ENCODE peak calls at places on chromosomes 2 and 18, in nine cellular contexts. G is breast epithelium, R is GM12865, H is transverse colon, N is Calu3, F is GM06990, K is omental fat pad, P is HT-29, L is memory B cell. O is an unnamed sample.

GRCh38 chr2:202185816-202186221 is 52.6 kb downstream of the SUMO1 start:
- DNase-seq in F (no peak), N (peak; percentile 24), K (no peak), R (no peak), G (no peak), L (no peak), P (peak; percentile 12), H (no peak), O (no peak)

GRCh38 chr2:115427436-115427835 is 985.0 kb downstream of the DPP10 start:
- DNase-seq in L (no peak), G (no peak), R (no peak), P (no peak), K (no peak), H (no peak), N (no peak), F (no peak), O (no peak)

GRCh38 chr2:73700111-73700510 is 37.0 kb downstream of the TPRKB start:
- DNase-seq in L (no peak), N (no peak), P (no peak), K (no peak), G (no peak), H (peak; percentile 37), F (no peak), R (no peak), O (no peak)

GRCh38 chr2:168663993-168664392 is 138.4 kb upstream of the NOSTRIN start:
- DNase-seq in H (no peak), G (no peak), K (no peak), L (no peak), R (no peak), P (no peak), N (no peak), F (no peak), O (no peak)

GRCh38 chr2:51158236-51158635 is 126.3 kb upstream of the NRXN1 start:
- DNase-seq in H (no peak), F (no peak), G (no peak), L (no peak), N (no peak), K (no peak), P (no peak), R (no peak), O (no peak)

GRCh38 chr2:31666878-31667277 is 86.1 kb upstream of the SRD5A2 start:
- DNase-seq in K (no peak), G (no peak), R (no peak), P (no peak), H (no peak), L (no peak), N (no peak), F (no peak), O (no peak)

GRCh38 chr18:44782617-44783016 is 101.9 kb downstream of the SETBP1 start:
- DNase-seq in R (no peak), H (no peak), L (no peak), F (no peak), P (no peak), N (no peak), G (no peak), K (no peak), O (no peak)

GRCh38 chr2:191432121-191432520 is 186.9 kb downstream of the MYO1B start:
- DNase-seq in L (no peak), G (no peak), F (no peak), N (no peak), P (no peak), H (no peak), K (no peak), R (no peak), O (no peak)

GRCh38 chr2:33377048-33377447 is 99.4 kb upstream of the RASGRP3 start:
- DNase-seq in K (no peak), L (no peak), N (no peak), R (no peak), G (no peak), H (no peak), P (no peak), F (no peak), O (no peak)

GRCh38 chr2:10678225-10678624 is 11.6 kb downstream of the NOL10 start:
- DNase-seq in P (no peak), G (no peak), K (no peak), F (no peak), L (no peak), H (no peak), R (no peak), N (no peak), O (peak; percentile 29)

O was measured in NAMALWA.